ENCODE peak calls at places on chromosome 20, in four cellular contexts. N is transverse colon, I is SK-N-SH, A is A549. H is an unnamed sample.

GRCh38 chr20:23415958-23416583 is 5.2 kb downstream of the NAPB start:
- DNase-seq in N (no peak), I (no peak), A (no peak), H (no peak)

GRCh38 chr20:40336034-40336433 is 353.0 kb downstream of the MAFB start:
- DNase-seq in N (no peak), I (no peak), A (no peak), H (no peak)

GRCh38 chr20:22816016-22816415 is 219.1 kb upstream of the SSTR4 start:
- DNase-seq in N (no peak), I (no peak), A (no peak), H (no peak)

GRCh38 chr20:1895674-1896496 is 678 bp downstream of the SIRPA start:
- DNase-seq in N (no peak), I (no peak), A (no peak), H (no peak)

GRCh38 chr20:60228255-60228654 is 270.0 kb downstream of the CDH26 start:
- DNase-seq in N (no peak), I (no peak), A (no peak), H (no peak)

GRCh38 chr20:4180355-4180754 is 165.0 kb upstream of the RNF24 start:
- DNase-seq in N (no peak), I (no peak), A (no peak), H (no peak)

GRCh38 chr20:44134897-44135810 is 51.8 kb downstream of the JPH2 start:
- DNase-seq in N (no peak), I (peak; percentile 59), A (no peak), H (no peak)

GRCh38 chr20:23049933-23050838 is 714 bp upstream of the THBD start:
- DNase-seq in N (no peak), I (no peak), A (peak; percentile 81), H (peak; percentile 71)

GRCh38 chr20:20003088-20003954 is 13.8 kb upstream of the NAA20 start:
- DNase-seq in N (peak; percentile 27), I (no peak), A (no peak), H (no peak)

GRCh38 chr20:1160991-1161390 is 23.8 kb downstream of the TMEM74B start:
- DNase-seq in N (no peak), I (no peak), A (no peak), H (no peak)

GRCh38 chr20:37914672-37915433 is 11.9 kb downstream of the VSTM2L start:
- DNase-seq in N (no peak), I (peak; percentile 82), A (no peak), H (no peak)

GRCh38 chr20:12047838-12048432 is 130.2 kb downstream of the BTBD3 start:
- DNase-seq in N (no peak), I (no peak), A (no peak), H (no peak)

GRCh38 chr20:31712564-31713311 is 9.9 kb downstream of the BCL2L1 start:
- DNase-seq in N (peak; percentile 82), I (no peak), A (peak; percentile 95), H (peak; percentile 92)

DNA sequence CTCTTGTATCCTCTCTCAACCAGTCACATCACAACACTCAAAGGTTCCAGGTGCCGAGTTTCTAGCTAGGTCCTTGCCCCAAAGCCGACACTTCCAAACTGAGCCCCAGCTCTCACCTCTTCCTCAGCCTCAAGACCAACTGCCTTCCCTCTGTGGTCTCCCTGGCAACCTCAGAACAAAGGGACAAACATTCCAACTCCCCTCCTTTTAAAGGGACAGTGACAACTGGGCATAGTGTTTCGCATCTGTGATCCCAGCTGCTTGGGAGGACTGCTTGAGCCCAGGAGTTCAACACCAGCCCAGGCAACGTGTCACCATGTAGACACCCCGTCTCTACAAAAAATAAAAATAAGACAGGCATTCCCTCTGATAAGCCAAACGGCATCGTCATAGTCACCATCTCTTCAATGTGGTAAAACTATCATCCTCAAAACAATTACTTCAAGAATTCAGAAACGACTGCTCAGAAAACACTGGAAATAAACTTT is 11.3 kb downstream of the DIDO1 start:
- DNase-seq in N (no peak), I (peak; percentile 49), A (peak; percentile 41), H (no peak)
- H3K4me1 ChIP-seq in N (peaks cover 49% of the 10 kb centered on the region), I (peaks cover 13% of the 10 kb centered on the region), A (peaks cover 39% of the 10 kb centered on the region), H (peaks cover 55% of the 10 kb centered on the region)

DNA sequence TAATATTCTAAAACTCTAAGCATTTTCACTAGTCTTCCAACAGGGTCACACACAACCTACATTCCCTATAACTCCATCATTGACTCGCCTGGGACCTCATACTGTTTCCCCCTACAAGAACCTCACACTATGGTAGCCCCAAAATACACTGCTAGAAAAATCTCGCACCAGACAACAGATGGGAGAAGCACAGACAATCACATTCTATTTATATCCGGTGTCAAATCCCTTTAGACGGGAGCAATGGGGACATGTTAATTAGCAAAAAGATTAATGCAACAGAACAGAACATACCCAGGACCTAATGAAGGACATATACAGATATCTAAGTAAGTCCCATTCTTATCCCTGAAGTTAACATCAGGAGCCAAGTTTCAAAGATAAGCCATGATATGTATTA is 33.6 kb downstream of the TMX4 start:
- DNase-seq in N (no peak), I (no peak), A (no peak), H (no peak)
- TF ChIP-seq EP300 in N (no peak), I (no peak), A (no peak), H (no peak)

GRCh38 chr20:49696594-49696993 is 17.1 kb downstream of the B4GALT5 start:
- DNase-seq in N (no peak), I (no peak), A (no peak), H (no peak)
- H3K4me1 ChIP-seq in N (peaks cover 58% of the 10 kb centered on the region), I (peaks cover 20% of the 10 kb centered on the region), A (peaks cover 98% of the 10 kb centered on the region), H (peaks cover 60% of the 10 kb centered on the region)

GRCh38 chr20:58129736-58130135 is 98.7 kb downstream of the ANKRD60 start:
- DNase-seq in N (no peak), I (no peak), A (no peak), H (no peak)

GRCh38 chr20:58130156-58130555 is 98.3 kb downstream of the ANKRD60 start:
- DNase-seq in N (no peak), I (no peak), A (no peak), H (no peak)

GRCh38 chr20:58130574-58130973 is 97.9 kb downstream of the ANKRD60 start:
- DNase-seq in N (no peak), I (no peak), A (no peak), H (no peak)

GRCh38 chr20:58127731-58128130 is 100.7 kb downstream of the ANKRD60 start:
- DNase-seq in N (no peak), I (no peak), A (no peak), H (no peak)

DNA sequence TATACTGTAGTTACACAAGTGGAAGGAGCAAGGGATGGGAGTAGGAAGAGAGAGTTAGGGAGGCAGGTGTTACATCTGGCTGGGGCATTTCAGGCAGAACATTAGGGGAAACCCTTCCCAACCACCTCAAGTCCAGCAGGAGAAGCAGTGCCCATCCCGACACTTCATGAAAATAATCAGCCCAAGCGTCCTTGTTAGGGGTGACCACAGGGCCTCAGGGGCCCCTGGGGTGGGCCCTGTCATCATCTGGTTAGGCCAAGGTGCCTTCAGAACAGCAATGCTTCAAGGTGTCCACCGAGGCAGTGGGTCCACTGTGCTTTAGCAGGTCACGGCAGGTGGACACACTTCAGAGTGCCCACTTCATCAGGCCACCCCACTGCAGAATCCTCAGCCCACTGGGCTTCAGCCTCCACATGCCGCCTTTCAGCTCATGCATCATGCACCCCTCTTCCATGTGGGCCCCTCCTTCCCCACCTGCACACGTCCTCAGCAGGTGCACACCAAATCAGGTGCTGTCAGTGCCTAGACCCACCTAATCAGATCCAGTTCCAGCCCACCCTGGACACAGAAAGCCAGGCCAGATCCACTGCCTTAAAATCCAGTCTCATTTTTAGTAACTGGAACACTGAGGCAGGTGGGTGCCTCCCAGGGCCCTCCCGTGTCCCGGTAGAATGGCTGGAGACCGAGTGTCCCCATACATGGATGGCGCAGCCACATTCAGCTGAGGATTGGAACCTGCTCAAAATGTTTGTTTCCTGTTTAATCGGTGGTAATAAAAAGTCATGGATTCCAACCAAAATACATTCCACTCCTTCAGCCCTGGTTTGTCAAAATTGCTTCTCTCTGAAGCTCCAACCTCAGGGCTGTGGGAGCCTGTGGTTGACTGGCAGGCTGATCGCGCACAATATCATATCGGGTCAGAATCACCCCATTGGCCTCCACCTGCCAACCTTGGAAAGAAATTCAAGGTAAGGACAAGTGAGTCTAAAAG is 99.5 kb downstream of the ANKRD60 start:
- DNase-seq in N (no peak), I (no peak), A (no peak), H (no peak)
- TF ChIP-seq EP300 in N (no peak), I (no peak), A (no peak), H (no peak)

DNA sequence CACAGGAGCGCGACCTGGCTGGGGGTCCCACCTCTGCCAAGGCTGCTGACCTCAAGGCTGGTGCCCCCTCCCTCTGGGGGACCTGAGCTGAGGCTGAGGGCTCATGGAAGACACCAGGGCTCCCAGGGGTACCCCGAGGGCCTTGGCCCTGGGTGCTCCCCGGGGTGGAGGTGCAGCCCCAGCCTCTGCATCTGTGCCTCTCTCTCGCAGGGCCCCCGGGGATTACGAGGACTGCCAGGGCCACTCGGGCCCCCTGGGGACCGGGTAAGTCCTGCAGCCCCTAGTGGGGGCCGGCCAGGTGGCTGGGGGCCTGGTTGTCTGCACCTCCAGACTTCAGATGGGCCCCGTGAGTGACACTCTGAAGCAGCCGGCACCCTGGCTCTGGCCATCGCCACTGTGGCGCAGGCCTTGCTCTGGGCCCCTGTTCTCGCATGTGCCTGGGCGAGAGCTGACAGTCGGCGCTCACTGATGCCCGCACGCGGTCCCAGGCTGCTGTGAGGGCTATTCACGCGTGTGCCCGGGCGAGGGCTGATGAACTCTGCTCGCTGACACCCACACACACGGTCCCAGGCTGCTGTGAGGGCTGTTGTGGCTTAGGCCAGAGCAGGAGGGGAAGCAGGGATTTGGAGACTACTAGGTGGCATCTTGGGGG is 9.3 kb downstream of the COL9A3 start:
- DNase-seq in N (no peak), I (no peak), A (no peak), H (no peak)
- H3K4me1 ChIP-seq in N (peaks cover 16% of the 10 kb centered on the region), I (peaks cover 33% of the 10 kb centered on the region), A (peaks cover 26% of the 10 kb centered on the region), H (peaks cover 16% of the 10 kb centered on the region)

GRCh38 chr20:47717421-47717820 is 67.9 kb downstream of the SULF2 start:
- DNase-seq in N (no peak), I (no peak), A (no peak), H (no peak)
- TF ChIP-seq EP300 in N (no peak), I (no peak), A (no peak), H (no peak)